ENCODE peak calls at places on chromosomes 3 and 15, in four cellular contexts. V is PC-3, O is hepatocyte, I is HepG2. R is an unnamed sample.
A peak's percentile ranks its signal among the peaks of the same experiment; 100 is the strongest.

GRCh38 chr3:140247775-140248174 is 312.8 kb downstream of the CLSTN2 start:
- DNase-seq in V (no peak), O (no peak), I (no peak), R (no peak)

GRCh38 chr3:190862209-190863118 is at the start of gene GMNC:
- DNase-seq in V (peak; percentile 85), O (peak; percentile 89), I (peak; percentile 38), R (peak; percentile 93)

GRCh38 chr3:43095370-43095769 is 10.5 kb downstream of the POMGNT2 start:
- DNase-seq in V (no peak), O (no peak), I (no peak), R (no peak)

GRCh38 chr15:101266034-101266433 is 11.3 kb downstream of the SELENOS start:
- DNase-seq in V (no peak), O (no peak), I (no peak), R (no peak)

GRCh38 chr3:97719156-97719821 is 45.3 kb upstream of the ARL6 start:
- DNase-seq in V (peak; percentile 88), O (peak; percentile 82), I (peak; percentile 50), R (peak; percentile 81)

GRCh38 chr3:134317106-134317947 is 56.9 kb downstream of the AMOTL2 start:
- DNase-seq in V (peak; percentile 76), O (no peak), I (no peak), R (no peak)

GRCh38 chr15:29570931-29571727 is 251.1 kb downstream of the TJP1 start:
- DNase-seq in V (peak; percentile 10), O (peak; percentile 72), I (no peak), R (peak; percentile 21)

GRCh38 chr3:73060302-73060723 is 1.1 kb upstream of the EBLN2 start:
- DNase-seq in V (no peak), O (no peak), I (no peak), R (no peak)

GRCh38 chr3:65107174-65107573 is 419.4 kb upstream of the ADAMTS9 start:
- DNase-seq in V (no peak), O (peak; percentile 22), I (no peak), R (no peak)

GRCh38 chr3:107429330-107430181 is 52.3 kb downstream of the CCDC54 start:
- DNase-seq in V (peak; percentile 90), O (peak; percentile 90), I (peak; percentile 56), R (peak; percentile 91)

GRCh38 chr3:99325407-99325806 is 313.0 kb upstream of the COL8A1 start:
- DNase-seq in V (no peak), O (no peak), I (no peak), R (no peak)

GRCh38 chr3:43388909-43389308 is 102.6 kb downstream of the SNRK start:
- DNase-seq in V (no peak), O (no peak), I (no peak), R (no peak)

GRCh38 chr3:52056521-52056967 is at the start of gene DUSP7:
- DNase-seq in V (peak; percentile 82), O (peak; percentile 91), I (no peak), R (peak; percentile 73)

GRCh38 chr3:197445886-197446631 is 109.7 kb downstream of the BDH1 start:
- DNase-seq in V (no peak), O (no peak), I (no peak), R (peak; percentile 83)

GRCh38 chr15:56215769-56216168 is 27.9 kb downstream of the RFX7 start:
- DNase-seq in V (no peak), O (no peak), I (no peak), R (peak; percentile 28)

GRCh38 chr15:20344601-20345400 is 196.8 kb downstream of the GOLGA6L6 start:
- DNase-seq in V (no peak), O (peak; percentile 28), I (no peak), R (no peak)

GRCh38 chr3:128914966-128915645 is 35.7 kb downstream of the ACAD9 start:
- DNase-seq in V (no peak), O (no peak), I (no peak), R (no peak)

GRCh38 chr15:88476635-88477038 is 9.1 kb downstream of the MRPS11 start:
- DNase-seq in V (peak; percentile 60), O (peak; percentile 72), I (peak; percentile 18), R (peak; percentile 49)

GRCh38 chr3:181316481-181316880 is 326.9 kb upstream of the DNAJC19 start:
- DNase-seq in V (peak; percentile 41), O (peak; percentile 20), I (no peak), R (peak; percentile 55)

GRCh38 chr3:125032100-125032643 is 23.6 kb downstream of the HEG1 start:
- DNase-seq in V (no peak), O (no peak), I (peak; percentile 70), R (peak; percentile 88)

GRCh38 chr15:83869329-83869728 is 215.4 kb downstream of the ADAMTSL3 start:
- DNase-seq in V (no peak), O (no peak), I (no peak), R (no peak)

GRCh38 chr15:89728254-89728653 is 22.8 kb downstream of the MESP1 start:
- DNase-seq in V (no peak), O (peak; percentile 48), I (no peak), R (peak; percentile 66)

GRCh38 chr15:62878070-62878469 is 164.5 kb upstream of the TPM1 start:
- DNase-seq in V (no peak), O (no peak), I (no peak), R (no peak)

GRCh38 chr15:100810229-100810628 is 69.4 kb upstream of the ALDH1A3 start:
- DNase-seq in V (no peak), O (no peak), I (no peak), R (no peak)

GRCh38 chr15:67521770-67522568 is 1.0 kb downstream of the C15orf61 start:
- DNase-seq in V (peak; percentile 20), O (peak; percentile 41), I (no peak), R (peak; percentile 33)

GRCh38 chr15:98599911-98600685 is 48.2 kb upstream of the IGF1R start:
- DNase-seq in V (no peak), O (peak; percentile 45), I (no peak), R (no peak)

GRCh38 chr3:128083396-128083795 is 31.2 kb downstream of the SEC61A1 start:
- DNase-seq in V (no peak), O (no peak), I (no peak), R (no peak)

GRCh38 chr15:51046016-51046415 is 48.7 kb downstream of the TNFAIP8L3 start:
- DNase-seq in V (no peak), O (no peak), I (peak; percentile 12), R (no peak)

GRCh38 chr3:112372396-112372795 is 39.4 kb downstream of the CD200 start:
- DNase-seq in V (no peak), O (no peak), I (no peak), R (no peak)

GRCh38 chr3:15280853-15281532 is 51.4 kb downstream of the SH3BP5 start:
- DNase-seq in V (no peak), O (peak; percentile 55), I (peak; percentile 21), R (no peak)

GRCh38 chr3:78967061-78967460 is 800.7 kb downstream of the ROBO1 start:
- DNase-seq in V (peak; percentile 20), O (no peak), I (no peak), R (no peak)

GRCh38 chr15:91051248-91051647 is 28.9 kb upstream of the VPS33B start:
- DNase-seq in V (no peak), O (no peak), I (no peak), R (no peak)

GRCh38 chr15:91050128-91050455 is 27.7 kb upstream of the VPS33B start:
- DNase-seq in V (no peak), O (no peak), I (no peak), R (no peak)

GRCh38 chr15:91045065-91045464 is 22.7 kb upstream of the VPS33B start:
- DNase-seq in V (no peak), O (no peak), I (no peak), R (no peak)

GRCh38 chr15:91047545-91048199 is 25.3 kb upstream of the VPS33B start:
- DNase-seq in V (peak; percentile 60), O (no peak), I (no peak), R (no peak)

DNA sequence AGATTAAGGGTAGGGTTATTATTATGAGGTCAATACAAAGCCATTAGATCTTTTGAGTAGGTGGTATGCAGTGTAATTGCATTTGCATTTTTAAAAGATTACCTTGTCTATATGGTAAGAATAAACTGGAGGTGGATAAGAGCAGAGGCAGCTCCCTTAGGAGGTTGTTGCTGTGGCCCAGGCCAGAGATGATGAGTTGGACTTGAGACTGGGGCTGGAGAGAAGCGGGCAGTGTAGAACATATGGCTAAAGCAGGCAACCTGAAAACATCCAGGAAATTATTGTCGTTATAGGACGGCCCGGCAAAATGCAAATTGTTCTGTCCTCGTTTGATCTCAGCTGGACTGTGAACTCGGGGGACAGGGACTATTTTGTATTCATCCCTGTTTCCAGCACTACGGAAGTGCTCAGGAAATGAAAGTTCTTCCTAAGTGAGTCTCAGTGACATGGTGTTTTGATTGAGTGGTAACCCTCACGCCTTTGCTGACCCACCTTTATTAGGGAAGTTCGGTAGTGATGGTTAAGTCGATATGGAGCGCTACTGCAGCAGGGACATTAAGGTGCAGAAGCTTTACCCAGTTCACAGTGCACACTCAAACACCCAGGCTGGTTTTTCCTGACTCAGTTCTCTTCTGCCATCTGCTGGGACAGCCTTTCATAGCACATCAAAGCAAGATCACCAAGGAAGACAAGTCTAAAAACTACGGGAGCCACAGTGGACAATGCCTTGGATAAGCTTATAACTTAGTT is 27.2 kb upstream of the VPS33B start:
- DNase-seq in V (peak; percentile 74), O (peak; percentile 73), I (peak; percentile 70), R (peak; percentile 76)
- H3K4me3 ChIP-seq in V (no peak overlapping the region), O (no peak overlapping the region), I (peak overlapping the region; percentile 25), R (no peak overlapping the region)

GRCh38 chr15:45618813-45619212 is 16.0 kb upstream of the SQOR start:
- DNase-seq in V (no peak), O (no peak), I (no peak), R (peak; percentile 47)

GRCh38 chr15:45616901-45617323 is 17.9 kb upstream of the SQOR start:
- DNase-seq in V (peak; percentile 49), O (no peak), I (no peak), R (no peak)

GRCh38 chr15:45611305-45611704 is 23.5 kb upstream of the SQOR start:
- DNase-seq in V (peak; percentile 56), O (peak; percentile 33), I (peak; percentile 12), R (peak; percentile 40)

GRCh38 chr15:45612790-45613415 is 21.9 kb upstream of the SQOR start:
- DNase-seq in V (peak; percentile 35), O (no peak), I (no peak), R (no peak)
- TF ChIP-seq EZH2 in V (no peak), O (no peak), I (no peak), R (no peak)

GRCh38 chr3:46881819-46882376 is 4.4 kb downstream of the PTH1R start:
- DNase-seq in V (no peak), O (peak; percentile 76), I (no peak), R (peak; percentile 9)

GRCh38 chr3:46882377-46883015 is 5.0 kb downstream of the PTH1R start:
- DNase-seq in V (no peak), O (peak; percentile 48), I (no peak), R (peak; percentile 7)

GRCh38 chr3:46884427-46884826 is 6.9 kb downstream of the PTH1R start:
- DNase-seq in V (no peak), O (no peak), I (no peak), R (no peak)

GRCh38 chr3:46884929-46885328 is 7.4 kb downstream of the PTH1R start:
- DNase-seq in V (no peak), O (no peak), I (no peak), R (no peak)

GRCh38 chr3:46883252-46884185 is 6.0 kb downstream of the PTH1R start:
- DNase-seq in V (no peak), O (peak; percentile 76), I (no peak), R (peak; percentile 33)
- H3K4me3 ChIP-seq in V (no peak overlapping the region), O (peak overlapping the region; percentile 77), I (no peak overlapping the region), R (peak overlapping the region; percentile 28)

DNA sequence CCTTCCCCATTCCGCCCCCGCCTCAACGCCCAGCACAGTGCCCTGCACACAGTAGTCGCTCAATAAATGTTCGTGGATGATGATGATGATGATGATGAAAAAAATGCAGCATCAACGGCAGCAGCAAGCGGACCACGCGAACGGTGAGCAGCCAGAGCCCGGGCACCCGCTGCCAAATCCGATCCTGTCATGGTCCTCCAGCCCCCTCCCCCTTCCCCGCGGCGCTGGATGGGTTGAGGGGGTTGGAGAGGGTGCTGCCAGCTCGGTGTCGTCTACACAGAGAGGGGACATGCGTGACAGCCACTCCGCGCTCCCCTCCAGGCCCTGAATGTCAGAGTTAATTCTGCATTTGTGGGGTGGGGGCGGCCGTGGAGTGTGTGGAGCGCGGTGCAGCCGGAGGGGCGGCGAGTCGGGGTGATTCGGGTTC is 693 bp downstream of the CACNA1D start:
- DNase-seq in V (no peak), O (no peak), I (no peak), R (no peak)
- TF ChIP-seq EZH2 in V (no peak), O (no peak), I (peak; percentile 43), R (no peak)

R was measured in A673.